ENCODE peak calls at places on chromosomes 12 and 14, in eight cellular contexts. G is mammary epithelial cell, T is body of pancreas, V is psoas muscle, D is ovary, L is osteoblast, W is lower lobe of right lung, U is breast epithelium. F is an unnamed sample.
A peak's percentile ranks its signal among the peaks of the same experiment; 100 is the strongest.

GRCh38 chr12:110047297-110047940 is 903 bp downstream of the C12orf76 start:
- DNase-seq in T (no peak), G (no peak), L (no peak), D (no peak), W (no peak), V (no peak), U (no peak), F (no peak)

GRCh38 chr12:93502802-93503623 is 35.7 kb downstream of the MRPL42 start:
- DNase-seq in G (peak; percentile 9), U (no peak), L (no peak), D (peak; percentile 12), V (no peak), W (no peak), T (peak; percentile 25), F (no peak)

GRCh38 chr14:24430143-24430681 is 458 bp downstream of the KHNYN start:
- DNase-seq in T (peak; percentile 75), D (peak; percentile 85), L (peak; percentile 99), U (no peak), G (peak; percentile 52), W (peak; percentile 85), V (peak; percentile 85), F (peak; percentile 91)

GRCh38 chr12:117282490-117282889 is 78.9 kb downstream of the NOS1 start:
- DNase-seq in G (no peak), U (no peak), L (no peak), T (no peak), V (no peak), W (no peak), D (no peak), F (no peak)

GRCh38 chr14:52730708-52731111 is 744 bp downstream of the STYX start:
- DNase-seq in W (no peak), U (no peak), L (no peak), D (no peak), G (peak; percentile 33), V (no peak), T (no peak), F (no peak)

GRCh38 chr12:113149361-113150150 is at the start of gene CFAP73:
- DNase-seq in U (peak; percentile 65), L (peak; percentile 96), V (no peak), D (peak; percentile 31), G (peak; percentile 78), W (peak; percentile 72), T (peak; percentile 81), F (peak; percentile 72)

GRCh38 chr12:119929974-119930373 is 52.9 kb upstream of the CIT start:
- DNase-seq in G (no peak), D (no peak), U (no peak), W (no peak), V (no peak), T (no peak), L (no peak), F (no peak)

GRCh38 chr12:40614923-40615322 is 77.3 kb upstream of the CNTN1 start:
- DNase-seq in U (no peak), W (no peak), T (no peak), L (no peak), V (no peak), G (peak; percentile 65), D (no peak), F (no peak)

GRCh38 chr14:105168496-105168978 is at the start of gene JAG2:
- DNase-seq in G (peak; percentile 68), V (peak; percentile 68), D (no peak), T (peak; percentile 77), W (peak; percentile 78), U (no peak), L (no peak), F (peak; percentile 83)

GRCh38 chr12:26153421-26154154 is 28.8 kb upstream of the BHLHE41 start:
- DNase-seq in V (no peak), G (peak; percentile 89), L (peak; percentile 81), T (peak; percentile 73), D (peak; percentile 54), U (no peak), W (no peak), F (no peak)

GRCh38 chr12:122080149-122081107 is 1.9 kb downstream of the MLXIP start:
- DNase-seq in W (peak; percentile 72), G (peak; percentile 91), L (peak; percentile 97), T (peak; percentile 78), U (no peak), V (peak; percentile 70), D (peak; percentile 77), F (peak; percentile 61)

GRCh38 chr12:131287015-131287937 is 333.6 kb downstream of the ADGRD1 start:
- DNase-seq in V (no peak), L (no peak), G (no peak), U (no peak), T (no peak), D (no peak), W (peak; percentile 34), F (peak; percentile 52)

GRCh38 chr12:23954332-23954731 is 4.9 kb upstream of the SOX5 start:
- DNase-seq in G (no peak), U (no peak), T (no peak), W (no peak), D (no peak), L (no peak), V (no peak), F (no peak)

GRCh38 chr12:66321433-66321832 is 19.1 kb downstream of the HELB start:
- DNase-seq in D (no peak), U (no peak), W (no peak), L (no peak), G (no peak), T (no peak), V (no peak), F (no peak)

GRCh38 chr14:73457050-73457934 is 1.1 kb downstream of the NUMB start:
- DNase-seq in G (peak; percentile 78), T (peak; percentile 47), D (peak; percentile 27), W (peak; percentile 63), L (peak; percentile 80), V (peak; percentile 25), U (peak; percentile 56), F (peak; percentile 72)

DNA sequence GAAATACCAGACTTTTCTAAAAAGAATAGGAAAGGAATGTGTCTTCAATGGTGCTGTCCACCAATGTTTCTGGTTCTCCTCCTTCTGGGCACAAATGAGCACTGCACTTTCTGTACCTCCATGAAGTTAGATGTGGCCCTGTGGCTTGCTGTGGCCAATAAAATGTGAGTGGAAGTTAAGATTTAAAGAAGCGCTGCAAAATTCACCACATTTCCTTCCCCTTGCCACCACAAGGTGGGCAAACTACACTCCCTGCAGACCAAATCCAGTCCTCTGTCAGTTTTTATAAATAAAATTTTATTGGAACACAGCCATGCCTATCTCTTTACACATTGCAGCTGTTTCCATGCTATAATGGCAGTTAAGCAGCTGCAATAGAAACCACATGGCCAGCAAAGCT is 141.4 kb upstream of the TMPO start:
- DNase-seq in D (no peak), L (no peak), G (no peak), T (no peak), V (no peak), W (no peak), U (no peak), F (no peak)
- TF ChIP-seq CTCF in D (no peak), L (peak; percentile 41), G (peak; percentile 22), T (no peak), V (no peak), W (no peak), U (no peak), F (peak; percentile 16)

GRCh38 chr14:36504805-36505192 is 15.2 kb downstream of the NKX2-1 start:
- DNase-seq in G (no peak), T (no peak), L (peak; percentile 41), W (no peak), U (no peak), V (no peak), D (no peak), F (no peak)
- H3K27ac ChIP-seq in G (no peak overlapping the region), T (no peak overlapping the region), L (no peak overlapping the region), W (peak overlapping the region; percentile 87), U (no peak overlapping the region), V (no peak overlapping the region), D (no peak overlapping the region), F (peak overlapping the region; percentile 91)

GRCh38 chr12:6753772-6754356 is 923 bp upstream of the MLF2 start:
- DNase-seq in T (no peak), G (no peak), V (no peak), U (no peak), L (no peak), W (no peak), D (peak; percentile 60), F (no peak)
- TF ChIP-seq CTCF in T (no peak), G (no peak), V (no peak), U (no peak), L (peak; percentile 4), W (peak; percentile 98), D (no peak), F (peak; percentile 98)

GRCh38 chr12:101323255-101323654 is 43.4 kb downstream of the UTP20 start:
- DNase-seq in U (no peak), D (no peak), T (no peak), L (no peak), G (no peak), V (no peak), W (no peak), F (no peak)
- H3K27ac ChIP-seq in U (no peak overlapping the region), D (no peak overlapping the region), T (no peak overlapping the region), L (no peak overlapping the region), G (no peak overlapping the region), V (no peak overlapping the region), W (no peak overlapping the region), F (no peak overlapping the region)

GRCh38 chr12:3122841-3123678 is 45.9 kb downstream of the TSPAN9 start:
- DNase-seq in T (peak; percentile 38), W (no peak), V (peak; percentile 74), U (no peak), L (peak; percentile 93), D (no peak), G (peak; percentile 79), F (no peak)
- TF ChIP-seq CTCF in T (no peak), W (peak; percentile 28), V (no peak), U (no peak), L (peak; percentile 23), D (no peak), G (no peak), F (peak; percentile 28)

DNA sequence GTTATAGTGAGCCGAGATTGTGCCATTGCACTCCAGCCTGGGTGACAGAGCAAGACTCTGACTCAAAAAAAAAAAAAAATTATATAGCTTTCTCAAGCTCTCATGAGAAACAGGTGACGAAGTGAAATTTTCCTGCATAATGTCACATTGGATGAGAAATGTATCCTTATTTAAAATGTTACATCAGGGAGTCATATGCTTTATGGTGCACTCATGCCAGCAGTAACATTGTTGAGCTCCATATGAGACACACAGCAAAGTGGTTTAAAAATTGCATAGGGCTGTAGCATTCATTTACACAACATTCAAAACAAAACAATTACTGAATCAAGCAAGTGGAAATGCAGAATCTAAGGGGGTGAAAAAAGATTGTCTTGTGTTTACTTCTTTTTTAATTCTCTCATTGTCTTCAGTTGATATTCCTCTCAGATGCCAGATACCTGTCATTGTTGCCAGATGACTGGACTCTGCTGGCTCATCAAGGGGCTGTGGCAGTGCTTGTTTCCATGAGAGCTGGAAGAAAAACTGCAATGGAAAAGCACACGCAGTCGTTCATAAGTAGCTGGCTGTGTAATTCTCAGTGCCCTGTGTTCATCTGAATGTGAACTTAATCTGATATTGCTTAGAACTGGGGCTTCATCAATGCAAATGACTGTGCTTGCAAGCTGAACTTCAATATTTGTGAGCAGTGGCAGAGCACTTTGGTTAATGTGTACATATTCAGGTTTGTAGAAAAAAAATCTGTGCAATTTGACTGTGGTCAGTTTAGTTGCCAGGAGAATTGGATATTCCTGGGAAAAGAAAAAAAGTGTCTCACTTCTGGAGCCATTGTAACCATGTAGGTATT is 305.5 kb downstream of the RAD51B start:
- DNase-seq in L (peak; percentile 38), G (peak; percentile 72), V (no peak), W (no peak), D (no peak), U (no peak), T (no peak), F (no peak)
- H3K27ac ChIP-seq in L (peak overlapping the region; percentile 73), G (peak overlapping the region; percentile 52), V (peak overlapping the region; percentile 75), W (no peak overlapping the region), D (no peak overlapping the region), U (no peak overlapping the region), T (no peak overlapping the region), F (no peak overlapping the region)